ENCODE peak calls at places on chromosomes 16 and 17, in ten cellular contexts. One of them, this sample, is unnamed.

GRCh38 chr16:67015317-67015731 is 13.6 kb upstream of the CBFB start:
- DNase-seq in fibroblast of the aortic adventitia: no peak
- DNase-seq in body of pancreas: no peak
- DNase-seq in A549: no peak
- DNase-seq in tibial nerve: no peak
- DNase-seq in AG09309: no peak
- DNase-seq in Peyer's patch: peak
- DNase-seq in foreskin fibroblast: no peak
- DNase-seq in lower leg skin: no peak
- DNase-seq in uterus: peak
- DNase-seq in this sample: no peak

GRCh38 chr16:11742041-11742535 is 569 bp downstream of the TXNDC11 start:
- DNase-seq in A549: peak
- DNase-seq in foreskin fibroblast: peak
- DNase-seq in lower leg skin: peak
- DNase-seq in Peyer's patch: peak
- DNase-seq in tibial nerve: peak
- DNase-seq in AG09309: no peak
- DNase-seq in body of pancreas: peak
- DNase-seq in uterus: peak
- DNase-seq in fibroblast of the aortic adventitia: no peak
- DNase-seq in this sample: no peak

GRCh38 chr16:75502916-75503605 is 7.8 kb upstream of the CHST6 start:
- DNase-seq in tibial nerve: no peak
- DNase-seq in foreskin fibroblast: peak
- DNase-seq in body of pancreas: no peak
- DNase-seq in A549: no peak
- DNase-seq in uterus: no peak
- DNase-seq in AG09309: no peak
- DNase-seq in lower leg skin: no peak
- DNase-seq in Peyer's patch: no peak
- DNase-seq in fibroblast of the aortic adventitia: no peak
- DNase-seq in this sample: no peak

GRCh38 chr16:30948087-30948955 is 547 bp upstream of the ORAI3 start:
- DNase-seq in tibial nerve: peak
- DNase-seq in fibroblast of the aortic adventitia: peak
- DNase-seq in Peyer's patch: peak
- DNase-seq in body of pancreas: peak
- DNase-seq in lower leg skin: peak
- DNase-seq in foreskin fibroblast: peak
- DNase-seq in A549: peak
- DNase-seq in AG09309: peak
- DNase-seq in uterus: peak
- DNase-seq in this sample: peak

GRCh38 chr16:11050954-11051353 is 106.6 kb downstream of the CLEC16A start:
- DNase-seq in body of pancreas: no peak
- DNase-seq in uterus: no peak
- DNase-seq in lower leg skin: no peak
- DNase-seq in AG09309: no peak
- DNase-seq in Peyer's patch: no peak
- DNase-seq in A549: no peak
- DNase-seq in tibial nerve: no peak
- DNase-seq in foreskin fibroblast: no peak
- DNase-seq in fibroblast of the aortic adventitia: no peak
- DNase-seq in this sample: no peak

GRCh38 chr17:32445075-32445427 is 741 bp downstream of the PSMD11 start:
- DNase-seq in tibial nerve: no peak
- DNase-seq in A549: peak
- DNase-seq in body of pancreas: no peak
- DNase-seq in lower leg skin: no peak
- DNase-seq in AG09309: no peak
- DNase-seq in fibroblast of the aortic adventitia: peak
- DNase-seq in uterus: no peak
- DNase-seq in foreskin fibroblast: peak
- DNase-seq in Peyer's patch: no peak
- DNase-seq in this sample: peak

GRCh38 chr17:66371561-66371960 is 69.1 kb downstream of the PRKCA start:
- DNase-seq in tibial nerve: no peak
- DNase-seq in uterus: no peak
- DNase-seq in body of pancreas: no peak
- DNase-seq in lower leg skin: no peak
- DNase-seq in AG09309: no peak
- DNase-seq in fibroblast of the aortic adventitia: no peak
- DNase-seq in foreskin fibroblast: peak
- DNase-seq in Peyer's patch: no peak
- DNase-seq in A549: no peak
- DNase-seq in this sample: no peak

GRCh38 chr16:88458039-88458772 is 5.1 kb downstream of the ZFPM1 start:
- DNase-seq in fibroblast of the aortic adventitia: no peak
- DNase-seq in AG09309: no peak
- DNase-seq in Peyer's patch: no peak
- DNase-seq in foreskin fibroblast: no peak
- DNase-seq in uterus: no peak
- DNase-seq in body of pancreas: no peak
- DNase-seq in lower leg skin: no peak
- DNase-seq in tibial nerve: no peak
- DNase-seq in A549: no peak
- DNase-seq in this sample: peak

GRCh38 chr16:67425046-67425445 is 5.9 kb upstream of the HSD11B2 start:
- DNase-seq in lower leg skin: no peak
- DNase-seq in Peyer's patch: no peak
- DNase-seq in uterus: no peak
- DNase-seq in foreskin fibroblast: no peak
- DNase-seq in A549: no peak
- DNase-seq in AG09309: no peak
- DNase-seq in body of pancreas: no peak
- DNase-seq in fibroblast of the aortic adventitia: no peak
- DNase-seq in tibial nerve: no peak
- DNase-seq in this sample: peak

GRCh38 chr17:76697702-76698465 is 12.9 kb downstream of the MXRA7 start:
- DNase-seq in body of pancreas: no peak
- DNase-seq in Peyer's patch: no peak
- DNase-seq in lower leg skin: no peak
- DNase-seq in uterus: no peak
- DNase-seq in tibial nerve: no peak
- DNase-seq in A549: no peak
- DNase-seq in AG09309: no peak
- DNase-seq in foreskin fibroblast: peak
- DNase-seq in fibroblast of the aortic adventitia: peak
- DNase-seq in this sample: peak

GRCh38 chr16:14309906-14310305 is 238.8 kb downstream of the MRTFB start:
- DNase-seq in body of pancreas: no peak
- DNase-seq in AG09309: no peak
- DNase-seq in fibroblast of the aortic adventitia: peak
- DNase-seq in lower leg skin: no peak
- DNase-seq in Peyer's patch: no peak
- DNase-seq in uterus: no peak
- DNase-seq in A549: peak
- DNase-seq in tibial nerve: no peak
- DNase-seq in foreskin fibroblast: peak
- DNase-seq in this sample: peak

GRCh38 chr17:79006001-79006400 is 3.6 kb downstream of the CANT1 start:
- DNase-seq in body of pancreas: no peak
- DNase-seq in foreskin fibroblast: no peak
- DNase-seq in A549: no peak
- DNase-seq in tibial nerve: no peak
- DNase-seq in lower leg skin: no peak
- DNase-seq in Peyer's patch: peak
- DNase-seq in uterus: peak
- DNase-seq in fibroblast of the aortic adventitia: no peak
- DNase-seq in AG09309: no peak
- DNase-seq in this sample: no peak

DNA sequence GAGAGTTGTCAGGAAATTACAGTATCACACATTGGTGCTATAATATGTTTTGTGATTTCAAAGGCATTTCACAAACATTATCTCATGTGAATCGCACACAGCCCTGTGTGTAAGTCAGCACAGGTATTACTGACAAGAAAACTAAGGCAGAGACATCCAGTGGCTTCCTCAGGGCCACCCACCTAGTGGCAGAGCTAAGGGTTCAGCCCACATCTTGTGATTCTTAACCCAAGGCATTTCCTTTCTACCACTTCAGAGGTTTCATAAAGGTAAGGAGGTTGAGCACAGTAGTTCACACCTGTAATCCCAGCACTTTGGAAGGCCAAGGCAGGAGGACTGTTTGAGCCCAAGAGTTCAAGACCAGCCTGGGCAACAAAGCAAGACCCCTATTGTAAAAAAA is 58.2 kb downstream of the STX8 start:
- DNase-seq in tibial nerve: no peak
- DNase-seq in Peyer's patch: no peak
- DNase-seq in body of pancreas: no peak
- DNase-seq in uterus: no peak
- DNase-seq in fibroblast of the aortic adventitia: no peak
- DNase-seq in lower leg skin: no peak
- DNase-seq in foreskin fibroblast: no peak
- DNase-seq in A549: no peak
- DNase-seq in AG09309: no peak
- DNase-seq in this sample: no peak
- TF ChIP-seq CTCF in tibial nerve: no peak
- TF ChIP-seq CTCF in Peyer's patch: no peak
- TF ChIP-seq CTCF in body of pancreas: no peak
- TF ChIP-seq CTCF in uterus: no peak
- TF ChIP-seq CTCF in fibroblast of the aortic adventitia: no peak
- TF ChIP-seq CTCF in lower leg skin: no peak
- TF ChIP-seq CTCF in foreskin fibroblast: no peak
- TF ChIP-seq CTCF in A549: no peak
- TF ChIP-seq CTCF in AG09309: no peak
- TF ChIP-seq CTCF in this sample: no peak

GRCh38 chr17:47829870-47830269 is 1.5 kb downstream of the MRPL10 start:
- DNase-seq in Peyer's patch: no peak
- DNase-seq in foreskin fibroblast: no peak
- DNase-seq in AG09309: no peak
- DNase-seq in uterus: no peak
- DNase-seq in body of pancreas: no peak
- DNase-seq in fibroblast of the aortic adventitia: no peak
- DNase-seq in lower leg skin: no peak
- DNase-seq in tibial nerve: no peak
- DNase-seq in A549: no peak
- DNase-seq in this sample: no peak
- H3K4me3 ChIP-seq in Peyer's patch: no peak
- H3K4me3 ChIP-seq in foreskin fibroblast: no peak
- H3K4me3 ChIP-seq in AG09309: no peak
- H3K4me3 ChIP-seq in uterus: no peak
- H3K4me3 ChIP-seq in body of pancreas: no peak
- H3K4me3 ChIP-seq in fibroblast of the aortic adventitia: no peak
- H3K4me3 ChIP-seq in lower leg skin: no peak
- H3K4me3 ChIP-seq in tibial nerve: no peak
- H3K4me3 ChIP-seq in A549: no peak
- H3K4me3 ChIP-seq in this sample: no peak

GRCh38 chr17:45428050-45428953 is 4.4 kb downstream of the ARHGAP27 start:
- DNase-seq in uterus: peak
- DNase-seq in tibial nerve: peak
- DNase-seq in A549: peak
- DNase-seq in lower leg skin: no peak
- DNase-seq in foreskin fibroblast: peak
- DNase-seq in body of pancreas: peak
- DNase-seq in fibroblast of the aortic adventitia: peak
- DNase-seq in Peyer's patch: peak
- DNase-seq in AG09309: no peak
- DNase-seq in this sample: peak
- TF ChIP-seq CTCF in uterus: peak
- TF ChIP-seq CTCF in tibial nerve: peak
- TF ChIP-seq CTCF in A549: peak
- TF ChIP-seq CTCF in lower leg skin: peak
- TF ChIP-seq CTCF in foreskin fibroblast: peak
- TF ChIP-seq CTCF in body of pancreas: peak
- TF ChIP-seq CTCF in fibroblast of the aortic adventitia: peak
- TF ChIP-seq CTCF in Peyer's patch: peak
- TF ChIP-seq CTCF in AG09309: peak
- TF ChIP-seq CTCF in this sample: peak

DNA sequence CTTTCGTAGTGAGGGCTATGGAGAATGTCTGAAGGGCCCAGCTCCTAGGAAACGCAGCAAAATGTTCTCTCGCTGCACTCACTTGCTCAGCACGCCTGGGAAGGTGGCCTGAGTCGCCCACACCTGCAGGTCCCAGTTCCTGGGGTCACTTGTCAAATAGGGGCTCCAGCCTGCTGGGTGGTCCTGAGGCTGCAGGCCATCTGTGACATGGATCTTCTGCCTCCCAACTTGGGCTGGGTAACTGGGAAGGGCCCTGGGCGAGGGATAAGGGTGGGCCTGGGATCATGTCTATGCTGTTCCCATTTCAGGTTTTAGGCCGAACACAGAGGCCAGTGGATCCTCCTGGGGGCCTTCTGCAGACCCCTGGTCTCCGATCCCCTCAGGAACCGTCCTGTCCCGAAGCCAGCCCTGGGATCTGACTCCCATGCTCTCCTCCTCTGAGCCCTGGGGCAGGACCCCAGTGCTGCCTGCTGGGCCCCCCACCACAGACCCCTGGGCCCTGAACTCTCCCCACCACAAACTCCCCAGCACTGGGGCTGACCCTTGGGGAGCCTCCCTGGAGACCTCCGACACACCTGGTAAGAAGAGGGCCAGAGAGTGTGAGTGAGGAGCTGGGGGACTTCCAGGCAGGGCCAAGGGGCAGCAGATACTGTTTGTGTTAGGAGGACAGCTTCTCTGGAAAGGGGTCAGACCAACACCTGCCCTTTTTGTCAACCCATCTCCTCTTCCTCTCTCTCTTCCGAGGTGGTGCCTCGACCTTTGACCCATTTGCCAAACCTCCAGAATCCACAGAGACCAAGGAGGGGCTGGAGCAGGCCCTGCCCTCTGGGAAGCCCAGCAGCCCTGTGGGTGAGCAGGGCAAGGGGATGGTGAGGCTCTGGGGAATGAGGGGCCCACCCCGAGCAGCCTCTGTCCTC is 6.2 kb upstream of the SPATA20 start:
- DNase-seq in tibial nerve: no peak
- DNase-seq in Peyer's patch: peak
- DNase-seq in foreskin fibroblast: no peak
- DNase-seq in uterus: no peak
- DNase-seq in body of pancreas: no peak
- DNase-seq in lower leg skin: no peak
- DNase-seq in AG09309: no peak
- DNase-seq in fibroblast of the aortic adventitia: no peak
- DNase-seq in A549: no peak
- DNase-seq in this sample: no peak
- H3K4me3 ChIP-seq in tibial nerve: no peak
- H3K4me3 ChIP-seq in Peyer's patch: no peak
- H3K4me3 ChIP-seq in foreskin fibroblast: no peak
- H3K4me3 ChIP-seq in uterus: no peak
- H3K4me3 ChIP-seq in body of pancreas: no peak
- H3K4me3 ChIP-seq in lower leg skin: no peak
- H3K4me3 ChIP-seq in AG09309: no peak
- H3K4me3 ChIP-seq in fibroblast of the aortic adventitia: no peak
- H3K4me3 ChIP-seq in A549: peak
- H3K4me3 ChIP-seq in this sample: no peak

This sample was measured in fibroblast of villous mesenchyme.